ENCODE peak calls at places on chromosomes 11 and 22, in five cellular contexts. F is posterior cingulate gyrus, V is mesendoderm, C is body of pancreas, Y is COLO829. P is an unnamed sample.

GRCh38 chr22:48103126-48103875 is 1340.9 kb downstream of the TBC1D22A start:
- DNase-seq in F (no peak), V (no peak), C (no peak), Y (no peak), P (no peak)

GRCh38 chr11:12512132-12512531 is 134.8 kb downstream of the PARVA start:
- DNase-seq in F (no peak), V (no peak), C (no peak), Y (no peak), P (no peak)

GRCh38 chr11:36500315-36500721 is 9.8 kb downstream of the TRAF6 start:
- DNase-seq in F (no peak), V (peak), C (no peak), Y (peak), P (peak)

GRCh38 chr11:86663741-86664140 is 8.7 kb downstream of the ME3 start:
- DNase-seq in F (no peak), V (no peak), C (no peak), Y (no peak), P (no peak)

GRCh38 chr22:37486224-37486845 is at the start of gene MFNG:
- DNase-seq in F (no peak), V (peak), C (peak), Y (peak), P (peak)

GRCh38 chr11:78722786-78723185 is 148.1 kb upstream of the NARS2 start:
- DNase-seq in F (no peak), V (no peak), C (no peak), Y (no peak), P (no peak)

GRCh38 chr11:62390727-62391126 is 28.1 kb upstream of the SCGB1A1 start:
- DNase-seq in F (no peak), V (no peak), C (no peak), Y (no peak), P (no peak)

GRCh38 chr11:60121259-60121658 is 32.8 kb downstream of the MS4A2 start:
- DNase-seq in F (no peak), V (peak), C (no peak), Y (no peak), P (no peak)

GRCh38 chr22:17097062-17097461 is 12.3 kb downstream of the IL17RA start:
- DNase-seq in F (no peak), V (no peak), C (no peak), Y (no peak), P (no peak)

GRCh38 chr11:57566035-57566504 is 1.4 kb downstream of the UBE2L6 start:
- DNase-seq in F (no peak), V (no peak), C (no peak), Y (no peak), P (peak)

GRCh38 chr11:134224710-134225662 is 515 bp downstream of the VPS26B start:
- DNase-seq in F (peak), V (peak), C (peak), Y (no peak), P (peak)

GRCh38 chr22:19723165-19723989 is at the start of gene GP1BB:
- DNase-seq in F (no peak), V (peak), C (peak), Y (no peak), P (no peak)

GRCh38 chr11:130827697-130828377 is 88.4 kb downstream of the SNX19 start:
- DNase-seq in F (no peak), V (peak), C (peak), Y (peak), P (peak)

GRCh38 chr11:85751738-85752137 is 59.2 kb downstream of the SYTL2 start:
- DNase-seq in F (no peak), V (no peak), C (no peak), Y (no peak), P (no peak)

GRCh38 chr22:46626911-46627805 is 7.0 kb downstream of the GRAMD4 start:
- DNase-seq in F (no peak), V (peak), C (no peak), Y (no peak), P (no peak)

GRCh38 chr22:17922925-17923898 is 101.1 kb downstream of the MICAL3 start:
- DNase-seq in F (no peak), V (no peak), C (no peak), Y (no peak), P (no peak)

GRCh38 chr11:123536690-123537437 is 106.8 kb downstream of the GRAMD1B start:
- DNase-seq in F (no peak), V (peak), C (no peak), Y (peak), P (no peak)

GRCh38 chr22:39091136-39092081 is 5.6 kb upstream of the APOBEC3H start:
- DNase-seq in F (no peak), V (no peak), C (no peak), Y (no peak), P (no peak)

GRCh38 chr11:28535677-28536076 is 427.5 kb downstream of the METTL15 start:
- DNase-seq in F (no peak), V (no peak), C (no peak), Y (no peak), P (no peak)

GRCh38 chr11:74989269-74989655 is 529 bp downstream of the NEU3 start:
- DNase-seq in F (no peak), V (no peak), C (no peak), Y (no peak), P (peak)

P was measured in GM10248.